ENCODE peak calls at places on chromosomes 7 and 10, in four cellular contexts. One of them, this sample, is unnamed.

GRCh38 chr10:132722980-132723970 is 62.7 kb downstream of the NKX6-2 start:
- DNase-seq in A549: no peak
- DNase-seq in GM12878: no peak
- DNase-seq in IMR-90: no peak
- DNase-seq in this sample: no peak

GRCh38 chr7:150746931-150747330 is 9.7 kb downstream of the GIMAP5 start:
- DNase-seq in A549: no peak
- DNase-seq in GM12878: no peak
- DNase-seq in IMR-90: no peak
- DNase-seq in this sample: no peak

GRCh38 chr7:41336455-41336952 is 366.4 kb downstream of the INHBA start:
- DNase-seq in A549: no peak
- DNase-seq in GM12878: no peak
- DNase-seq in IMR-90: no peak
- DNase-seq in this sample: no peak

GRCh38 chr10:58361353-58361752 is 23.9 kb upstream of the TFAM start:
- DNase-seq in A549: no peak
- DNase-seq in GM12878: no peak
- DNase-seq in IMR-90: no peak
- DNase-seq in this sample: no peak

GRCh38 chr10:49223205-49223604 is 35.0 kb upstream of the TMEM273 start:
- DNase-seq in A549: no peak
- DNase-seq in GM12878: no peak
- DNase-seq in IMR-90: no peak
- DNase-seq in this sample: no peak

GRCh38 chr7:111855161-111855841 is 293.0 kb upstream of the IMMP2L start:
- DNase-seq in A549: peak; percentile 23
- DNase-seq in GM12878: peak; percentile 2
- DNase-seq in IMR-90: peak; percentile 79
- DNase-seq in this sample: no peak

GRCh38 chr7:93958216-93958615 is 36.7 kb downstream of the GNG11 start:
- DNase-seq in A549: no peak
- DNase-seq in GM12878: no peak
- DNase-seq in IMR-90: peak; percentile 74
- DNase-seq in this sample: no peak

GRCh38 chr10:102517553-102517952 is 13.8 kb downstream of the SUFU start:
- DNase-seq in A549: no peak
- DNase-seq in GM12878: no peak
- DNase-seq in IMR-90: peak; percentile 84
- DNase-seq in this sample: no peak

GRCh38 chr7:106416430-106416829 is 131.6 kb upstream of the NAMPT start:
- DNase-seq in A549: no peak
- DNase-seq in GM12878: no peak
- DNase-seq in IMR-90: no peak
- DNase-seq in this sample: no peak

GRCh38 chr10:72353963-72354355 is 760 bp downstream of the DNAJB12 start:
- DNase-seq in A549: peak; percentile 21
- DNase-seq in GM12878: no peak
- DNase-seq in IMR-90: peak; percentile 15
- DNase-seq in this sample: peak; percentile 57

GRCh38 chr10:129962092-129962494 is 2.0 kb downstream of the EBF3 start:
- DNase-seq in A549: no peak
- DNase-seq in GM12878: no peak
- DNase-seq in IMR-90: no peak
- DNase-seq in this sample: no peak

GRCh38 chr10:129962558-129963075 is 1.5 kb downstream of the EBF3 start:
- DNase-seq in A549: no peak
- DNase-seq in GM12878: no peak
- DNase-seq in IMR-90: no peak
- DNase-seq in this sample: no peak

GRCh38 chr10:129963831-129964501 is at the start of gene EBF3:
- DNase-seq in A549: no peak
- DNase-seq in GM12878: no peak
- DNase-seq in IMR-90: peak; percentile 50
- DNase-seq in this sample: peak; percentile 1

GRCh38 chr10:129964611-129965417 is 740 bp upstream of the EBF3 start:
- DNase-seq in A549: no peak
- DNase-seq in GM12878: no peak
- DNase-seq in IMR-90: no peak
- DNase-seq in this sample: no peak

DNA sequence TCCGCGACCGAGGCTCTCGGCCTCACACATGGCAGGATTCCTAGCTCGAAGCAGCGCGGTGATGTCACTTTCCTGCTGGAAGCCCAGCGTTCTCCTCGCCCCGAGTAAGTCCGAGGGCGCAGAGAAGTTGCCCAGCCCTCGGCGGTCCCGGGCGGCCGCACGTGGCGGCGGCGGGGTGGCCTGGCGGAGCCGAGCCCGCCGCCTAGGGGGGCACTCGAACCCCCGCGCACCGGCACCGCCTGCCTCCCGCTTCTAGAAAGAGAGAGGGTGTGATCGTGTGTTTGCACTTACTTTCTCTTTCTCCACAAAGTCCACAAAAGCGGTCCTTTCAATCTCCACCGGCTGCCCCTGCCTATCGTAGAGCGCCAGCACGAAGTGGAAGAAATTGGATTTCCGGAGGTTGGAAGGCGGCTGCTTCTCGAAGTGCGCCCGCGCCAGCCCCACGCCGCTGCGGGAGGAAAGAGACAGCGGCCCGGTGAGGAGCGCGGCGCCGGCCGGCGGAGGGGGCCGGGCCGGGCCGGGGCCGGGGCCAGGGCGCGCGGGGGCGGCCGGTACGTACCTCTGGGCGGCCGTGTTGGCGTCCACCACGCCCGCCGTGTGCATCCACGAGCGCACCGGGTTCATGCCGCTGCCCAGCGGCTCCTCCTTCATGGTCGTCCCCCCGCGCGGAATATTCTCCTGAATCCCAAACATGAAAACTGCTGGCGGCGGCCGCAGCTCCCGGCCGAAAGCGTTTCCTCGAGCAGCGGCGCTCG is 821 bp downstream of the EBF3 start:
- DNase-seq in A549: no peak
- DNase-seq in GM12878: no peak
- DNase-seq in IMR-90: peak; percentile 40
- DNase-seq in this sample: no peak
- TF ChIP-seq ELK1 in A549: no peak
- TF ChIP-seq ELK1 in GM12878: no peak
- TF ChIP-seq ELK1 in IMR-90: no peak
- TF ChIP-seq ELK1 in this sample: no peak

GRCh38 chr7:38178695-38179344 is 775 bp downstream of the STARD3NL start:
- DNase-seq in A549: no peak
- DNase-seq in GM12878: no peak
- DNase-seq in IMR-90: peak; percentile 54
- DNase-seq in this sample: no peak
- TF ChIP-seq ELK1 in A549: no peak
- TF ChIP-seq ELK1 in GM12878: no peak
- TF ChIP-seq ELK1 in IMR-90: no peak
- TF ChIP-seq ELK1 in this sample: no peak

DNA sequence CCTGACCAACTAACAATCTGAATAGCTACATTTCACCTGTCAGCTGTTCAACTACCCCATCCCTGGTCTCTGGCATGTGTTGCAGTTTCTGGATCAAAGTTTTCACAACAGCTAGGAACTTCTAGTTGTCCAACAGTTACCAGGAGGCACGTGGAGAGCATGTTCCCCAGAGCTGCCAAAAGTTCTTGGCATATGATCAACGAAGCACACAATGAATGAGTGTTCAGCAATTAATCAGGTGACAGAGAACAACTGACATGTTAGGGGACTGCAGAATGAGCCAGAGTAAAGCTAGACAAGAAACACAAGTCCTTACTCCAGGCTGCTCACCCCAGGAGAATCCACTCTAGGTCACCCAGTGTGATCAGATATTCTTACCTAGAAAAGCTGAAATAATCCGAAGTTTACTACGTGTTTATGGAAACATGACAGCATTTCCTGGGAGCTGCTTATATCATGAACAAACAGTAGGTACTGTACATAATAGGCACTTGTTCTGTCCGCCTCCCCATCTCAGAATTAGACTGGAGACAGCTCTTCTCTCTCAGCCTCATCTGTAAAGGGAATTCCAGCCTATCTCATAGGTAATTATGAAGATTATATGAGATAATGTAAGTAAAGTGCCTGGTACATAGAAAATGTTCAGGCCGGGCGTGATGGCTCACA is 50.6 kb downstream of the ZNF438 start:
- DNase-seq in A549: no peak
- DNase-seq in GM12878: no peak
- DNase-seq in IMR-90: peak; percentile 63
- DNase-seq in this sample: no peak
- TF ChIP-seq ELK1 in A549: no peak
- TF ChIP-seq ELK1 in GM12878: no peak
- TF ChIP-seq ELK1 in IMR-90: no peak
- TF ChIP-seq ELK1 in this sample: no peak

DNA sequence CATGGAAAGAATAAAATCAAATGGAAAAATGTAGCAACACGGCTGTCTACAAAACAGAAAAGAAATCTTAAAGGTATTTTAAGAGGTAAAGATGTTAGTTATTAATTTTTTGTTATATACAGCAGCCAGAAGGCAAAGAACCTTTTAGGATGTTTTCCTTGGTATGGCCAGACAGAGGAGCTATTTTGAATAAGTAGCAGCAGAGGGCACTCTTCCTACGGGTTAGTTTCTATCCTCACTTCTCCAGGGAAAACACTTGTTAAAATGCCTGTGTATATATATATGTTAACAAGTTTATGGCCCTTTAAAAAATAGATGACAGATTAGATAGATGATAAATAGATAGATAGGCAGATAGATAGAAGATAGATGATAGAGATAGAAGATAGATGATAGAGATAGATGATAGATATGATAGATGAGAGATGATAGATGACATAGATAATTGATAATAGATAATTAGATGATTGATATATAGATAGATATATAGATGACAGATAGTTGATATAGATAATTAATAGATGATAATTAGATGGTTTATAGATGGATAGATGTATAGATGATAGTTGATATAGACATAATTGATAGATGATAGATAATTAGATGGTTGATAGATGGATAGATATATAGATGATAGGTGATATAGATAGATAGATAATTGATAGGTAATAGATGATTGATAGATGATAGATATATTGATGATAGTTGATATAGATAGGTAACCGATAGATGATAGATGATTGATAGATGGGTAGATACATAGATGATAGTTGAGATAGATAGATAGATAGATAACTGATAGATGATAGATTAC is 57.8 kb upstream of the WIPF3 start:
- DNase-seq in A549: peak; percentile 13
- DNase-seq in GM12878: no peak
- DNase-seq in IMR-90: peak; percentile 45
- DNase-seq in this sample: no peak
- TF ChIP-seq ELK1 in A549: no peak
- TF ChIP-seq ELK1 in GM12878: no peak
- TF ChIP-seq ELK1 in IMR-90: no peak
- TF ChIP-seq ELK1 in this sample: no peak

GRCh38 chr10:3777876-3778707 is 6.9 kb downstream of the KLF6 start:
- DNase-seq in A549: no peak
- DNase-seq in GM12878: no peak
- DNase-seq in IMR-90: peak; percentile 16
- DNase-seq in this sample: no peak
- TF ChIP-seq ELK1 in A549: no peak
- TF ChIP-seq ELK1 in GM12878: no peak
- TF ChIP-seq ELK1 in IMR-90: no peak
- TF ChIP-seq ELK1 in this sample: no peak

GRCh38 chr10:103793429-103793828 is 61.9 kb downstream of the SH3PXD2A start:
- DNase-seq in A549: no peak
- DNase-seq in GM12878: no peak
- DNase-seq in IMR-90: no peak
- DNase-seq in this sample: no peak
- TF ChIP-seq ELK1 in A549: no peak
- TF ChIP-seq ELK1 in GM12878: no peak
- TF ChIP-seq ELK1 in IMR-90: no peak
- TF ChIP-seq ELK1 in this sample: no peak

GRCh38 chr10:15251791-15252380 is 83.4 kb upstream of the NMT2 start:
- DNase-seq in A549: no peak
- DNase-seq in GM12878: no peak
- DNase-seq in IMR-90: no peak
- DNase-seq in this sample: no peak
- TF ChIP-seq ELK1 in A549: no peak
- TF ChIP-seq ELK1 in GM12878: no peak
- TF ChIP-seq ELK1 in IMR-90: no peak
- TF ChIP-seq ELK1 in this sample: no peak

GRCh38 chr7:33530664-33531063 is 374.7 kb upstream of the BMPER start:
- DNase-seq in A549: no peak
- DNase-seq in GM12878: no peak
- DNase-seq in IMR-90: no peak
- DNase-seq in this sample: no peak

GRCh38 chr7:33536398-33536797 is 368.9 kb upstream of the BMPER start:
- DNase-seq in A549: no peak
- DNase-seq in GM12878: no peak
- DNase-seq in IMR-90: no peak
- DNase-seq in this sample: no peak

GRCh38 chr7:33537078-33537477 is 368.3 kb upstream of the BMPER start:
- DNase-seq in A549: no peak
- DNase-seq in GM12878: no peak
- DNase-seq in IMR-90: no peak
- DNase-seq in this sample: no peak

GRCh38 chr7:33539198-33539597 is 366.1 kb upstream of the BMPER start:
- DNase-seq in A549: no peak
- DNase-seq in GM12878: no peak
- DNase-seq in IMR-90: no peak
- DNase-seq in this sample: peak; percentile 1

DNA sequence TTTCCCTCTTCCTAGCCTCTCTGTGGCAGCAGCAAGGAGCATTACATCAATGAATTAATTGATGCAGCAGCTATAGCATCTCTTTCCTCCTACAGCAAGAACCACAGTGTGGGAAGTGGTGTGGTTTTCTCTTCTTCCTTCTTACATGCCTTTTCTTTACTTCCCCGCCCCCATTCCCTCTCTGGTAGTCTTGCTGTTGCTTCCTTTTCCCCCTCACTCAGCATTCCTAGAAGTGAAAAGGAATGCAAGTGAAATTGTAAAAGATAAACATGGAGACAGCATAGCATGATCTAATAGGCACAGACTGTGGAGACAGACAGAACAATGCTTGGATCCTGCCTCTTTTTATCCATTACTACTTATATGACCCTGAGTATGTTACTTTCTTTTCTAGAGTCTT is 370.5 kb upstream of the BMPER start:
- DNase-seq in A549: no peak
- DNase-seq in GM12878: no peak
- DNase-seq in IMR-90: peak; percentile 67
- DNase-seq in this sample: no peak
- TF ChIP-seq ELK1 in A549: no peak
- TF ChIP-seq ELK1 in GM12878: no peak
- TF ChIP-seq ELK1 in IMR-90: no peak
- TF ChIP-seq ELK1 in this sample: no peak

This sample was measured in K562.